ENCODE peak calls at places on chromosomes 13 and 19, in eight cellular contexts. I is dermis blood vessel endothelial cell; D is choroid plexus epithelial cell; Z is CD8-positive, alpha-beta memory T cell; V is T follicular helper cell; J is AG04450; H is iris pigment epithelial cell; P is lung. A is an unnamed sample.

GRCh38 chr13:100128373-100128772 is 39.5 kb downstream of the PCCA start:
- DNase-seq in I (no peak), D (peak), Z (no peak), V (no peak), J (peak), H (peak), P (no peak), A (no peak)

GRCh38 chr19:9819590-9819898 is 665 bp upstream of the FBXL12 start:
- DNase-seq in I (no peak), D (no peak), Z (no peak), V (no peak), J (no peak), H (no peak), P (no peak), A (no peak)

GRCh38 chr19:45443462-45444317 is 20.0 kb upstream of the ERCC1 start:
- DNase-seq in I (peak), D (peak), Z (no peak), V (no peak), J (no peak), H (peak), P (peak), A (peak)

GRCh38 chr19:3108775-3109174 is 14.6 kb downstream of the GNA11 start:
- DNase-seq in I (peak), D (peak), Z (peak), V (peak), J (peak), H (peak), P (peak), A (no peak)

GRCh38 chr19:8307400-8307964 is 676 bp downstream of the CD320 start:
- DNase-seq in I (peak), D (no peak), Z (no peak), V (no peak), J (no peak), H (no peak), P (no peak), A (no peak)

GRCh38 chr19:54558339-54558738 is 15.3 kb upstream of the LILRA2 start:
- DNase-seq in I (peak), D (no peak), Z (no peak), V (no peak), J (no peak), H (no peak), P (no peak), A (no peak)

GRCh38 chr13:35699181-35699580 is 222.7 kb upstream of the MAB21L1 start:
- DNase-seq in I (no peak), D (peak), Z (no peak), V (no peak), J (no peak), H (peak), P (no peak), A (no peak)

GRCh38 chr19:50371914-50372475 is 4.3 kb upstream of the NR1H2 start:
- DNase-seq in I (no peak), D (no peak), Z (no peak), V (no peak), J (no peak), H (peak), P (no peak), A (no peak)

GRCh38 chr19:29999490-29999889 is 57.5 kb downstream of the URI1 start:
- DNase-seq in I (no peak), D (no peak), Z (no peak), V (no peak), J (no peak), H (no peak), P (no peak), A (no peak)

GRCh38 chr13:112587767-112588489 is at the start of gene TUBGCP3:
- DNase-seq in I (peak), D (peak), Z (peak), V (peak), J (peak), H (peak), P (peak), A (peak)

GRCh38 chr13:38166121-38166520 is 183.5 kb upstream of the UFM1 start:
- DNase-seq in I (no peak), D (peak), Z (no peak), V (no peak), J (no peak), H (peak), P (no peak), A (no peak)

GRCh38 chr19:49691243-49692101 is 556 bp downstream of the CPT1C start:
- DNase-seq in I (peak), D (peak), Z (peak), V (no peak), J (no peak), H (peak), P (no peak), A (no peak)

GRCh38 chr13:67736646-67737420 is 506.7 kb upstream of the PCDH9 start:
- DNase-seq in I (no peak), D (peak), Z (no peak), V (no peak), J (peak), H (peak), P (no peak), A (no peak)

GRCh38 chr13:30576528-30576927 is 41.2 kb upstream of the USPL1 start:
- DNase-seq in I (peak), D (peak), Z (peak), V (peak), J (no peak), H (peak), P (no peak), A (no peak)

GRCh38 chr19:44476559-44477408 is 23.5 kb downstream of the ZNF180 start:
- DNase-seq in I (peak), D (peak), Z (peak), V (no peak), J (no peak), H (peak), P (no peak), A (no peak)

A was measured in Peyer's patch.